ENCODE peak calls at places on chromosomes 6 and 20, in ten cellular contexts. Q is NCI-H510A treated with DMSO at 0.1 percent for 48 hours, N is AG08396, S is left colon, L is mesothelial cell of epicardium, I is H4, W is RCC 7860, X is lower lobe of right lung, O is RKO, G is left cardiac atrium. Z is an unnamed sample.

GRCh38 chr6:157584036-157584435 is 203.0 kb downstream of the ZDHHC14 start:
- DNase-seq in Q (no peak), N (no peak), S (no peak), L (no peak), I (no peak), W (no peak), X (no peak), O (no peak), G (no peak), Z (no peak)

GRCh38 chr6:165663736-165664552 is 903 bp upstream of the PDE10A start:
- DNase-seq in Q (no peak), N (no peak), S (no peak), L (no peak), I (no peak), W (no peak), X (no peak), O (no peak), G (no peak), Z (peak)

GRCh38 chr6:122170274-122170673 is 229.2 kb upstream of the HSF2 start:
- DNase-seq in Q (no peak), N (no peak), S (no peak), L (no peak), I (no peak), W (no peak), X (no peak), O (no peak), G (no peak), Z (no peak)

GRCh38 chr20:15310361-15310760 is 972.9 kb upstream of the FLRT3 start:
- DNase-seq in Q (no peak), N (no peak), S (no peak), L (no peak), I (peak), W (no peak), X (no peak), O (no peak), G (no peak), Z (no peak)

GRCh38 chr6:41712651-41713103 is 22.7 kb downstream of the TFEB start:
- DNase-seq in Q (no peak), N (peak), S (no peak), L (no peak), I (peak), W (peak), X (peak), O (no peak), G (peak), Z (no peak)

GRCh38 chr6:6466967-6467761 is 121.4 kb upstream of the LY86 start:
- DNase-seq in Q (peak), N (no peak), S (no peak), L (no peak), I (peak), W (no peak), X (no peak), O (peak), G (no peak), Z (no peak)

GRCh38 chr20:63177785-63178444 is 38.0 kb downstream of the YTHDF1 start:
- DNase-seq in Q (no peak), N (no peak), S (no peak), L (no peak), I (no peak), W (no peak), X (no peak), O (no peak), G (no peak), Z (no peak)

GRCh38 chr20:11379257-11380011 is 538.3 kb upstream of the BTBD3 start:
- DNase-seq in Q (peak), N (no peak), S (no peak), L (no peak), I (no peak), W (no peak), X (no peak), O (no peak), G (no peak), Z (peak)

GRCh38 chr20:42082611-42083010 is 464.4 kb upstream of the CHD6 start:
- DNase-seq in Q (no peak), N (no peak), S (no peak), L (no peak), I (no peak), W (peak), X (no peak), O (peak), G (peak), Z (no peak)

GRCh38 chr6:83574783-83575182 is 62.4 kb downstream of the PRSS35 start:
- DNase-seq in Q (no peak), N (no peak), S (no peak), L (no peak), I (no peak), W (no peak), X (no peak), O (no peak), G (no peak), Z (no peak)

GRCh38 chr6:31734703-31735500 is 1.4 kb downstream of the CLIC1 start:
- DNase-seq in Q (no peak), N (peak), S (peak), L (no peak), I (peak), W (peak), X (peak), O (peak), G (peak), Z (no peak)

GRCh38 chr20:16801919-16802651 is 53.9 kb downstream of the OTOR start:
- DNase-seq in Q (peak), N (peak), S (no peak), L (peak), I (peak), W (peak), X (peak), O (peak), G (peak), Z (peak)

GRCh38 chr6:27814665-27815424 is 97.4 kb downstream of the OR2B2 start:
- DNase-seq in Q (no peak), N (peak), S (peak), L (peak), I (no peak), W (peak), X (no peak), O (peak), G (peak), Z (peak)

GRCh38 chr20:35263609-35264223 is 14.2 kb downstream of the MMP24OS start:
- DNase-seq in Q (no peak), N (no peak), S (no peak), L (no peak), I (no peak), W (peak), X (peak), O (no peak), G (no peak), Z (no peak)

GRCh38 chr20:54172532-54172855 is 1.3 kb downstream of the CYP24A1 start:
- DNase-seq in Q (peak), N (no peak), S (no peak), L (no peak), I (no peak), W (no peak), X (no peak), O (no peak), G (no peak), Z (no peak)

GRCh38 chr6:106356382-106356781 is 4.1 kb upstream of the CRYBG1 start:
- DNase-seq in Q (no peak), N (no peak), S (no peak), L (no peak), I (no peak), W (no peak), X (no peak), O (no peak), G (no peak), Z (no peak)

GRCh38 chr6:151044465-151045441 is 179.3 kb downstream of the MTHFD1L start:
- DNase-seq in Q (peak), N (no peak), S (peak), L (no peak), I (peak), W (peak), X (peak), O (no peak), G (peak), Z (no peak)

GRCh38 chr6:157823523-157824370 is 701 bp downstream of the SNX9 start:
- DNase-seq in Q (peak), N (peak), S (peak), L (peak), I (peak), W (peak), X (peak), O (peak), G (peak), Z (peak)

GRCh38 chr20:38725959-38726848 is 1.9 kb downstream of the SLC32A1 start:
- DNase-seq in Q (no peak), N (peak), S (no peak), L (peak), I (no peak), W (no peak), X (no peak), O (no peak), G (peak), Z (peak)

GRCh38 chr6:53879608-53880007 is 84.8 kb downstream of the LRRC1 start:
- DNase-seq in Q (no peak), N (no peak), S (no peak), L (no peak), I (no peak), W (peak), X (no peak), O (peak), G (no peak), Z (no peak)

GRCh38 chr6:157777344-157777743 is 45.7 kb upstream of the SNX9 start:
- DNase-seq in Q (no peak), N (no peak), S (no peak), L (no peak), I (no peak), W (no peak), X (no peak), O (no peak), G (no peak), Z (no peak)

GRCh38 chr6:5302995-5303622 is 41.8 kb downstream of the FARS2 start:
- DNase-seq in Q (no peak), N (no peak), S (peak), L (no peak), I (no peak), W (no peak), X (peak), O (no peak), G (peak), Z (peak)

GRCh38 chr20:45779011-45779915 is 12.4 kb downstream of the WFDC3 start:
- DNase-seq in Q (no peak), N (peak), S (peak), L (no peak), I (peak), W (peak), X (peak), O (peak), G (peak), Z (no peak)

GRCh38 chr6:15513801-15514711 is 148.8 kb downstream of the DTNBP1 start:
- DNase-seq in Q (no peak), N (no peak), S (no peak), L (no peak), I (no peak), W (no peak), X (no peak), O (no peak), G (no peak), Z (no peak)

GRCh38 chr6:66496659-66497058 is 789.6 kb upstream of the EYS start:
- DNase-seq in Q (peak), N (peak), S (no peak), L (no peak), I (peak), W (no peak), X (no peak), O (peak), G (no peak), Z (no peak)

GRCh38 chr20:46027245-46027853 is 1.7 kb upstream of the SLC12A5 start:
- DNase-seq in Q (no peak), N (peak), S (no peak), L (no peak), I (no peak), W (no peak), X (no peak), O (peak), G (peak), Z (peak)

GRCh38 chr20:40689943-40690835 is 1.2 kb upstream of the MAFB start:
- DNase-seq in Q (peak), N (peak), S (peak), L (peak), I (peak), W (peak), X (peak), O (no peak), G (peak), Z (peak)

Z was measured in WTC11.